ENCODE peak calls at places on chromosomes 7 and 10, in ten cellular contexts. C is activated CD8-positive, alpha-beta memory T cell treated with anti-CD3 and anti-CD28 coated beads, Interleukin-2, amount 50 U/mL, for 48 hours; X is H54; O is MM.1S; M is occipital lobe; P is heart right ventricle; Z is heart left ventricle; N is uterus; W is HEK293T; V is NCI-H345. L is an unnamed sample.
A peak's percentile ranks its signal among the peaks of the same experiment; 100 is the strongest.

GRCh38 chr7:142833174-142834027 is 21.5 kb upstream of the EPHB6 start:
- DNase-seq in O (no peak), N (no peak), V (no peak), P (no peak), C (no peak), X (no peak), M (no peak), Z (no peak), W (no peak), L (no peak)

GRCh38 chr10:7408494-7409044 is 2.3 kb downstream of the SFMBT2 start:
- DNase-seq in M (peak; percentile 28), O (peak; percentile 31), P (peak; percentile 66), Z (peak; percentile 86), W (peak; percentile 60), X (no peak), V (no peak), N (peak; percentile 72), C (peak; percentile 77), L (peak; percentile 73)

GRCh38 chr10:111976557-111976956 is 207.0 kb downstream of the GPAM start:
- DNase-seq in Z (no peak), M (no peak), P (no peak), C (no peak), O (no peak), X (no peak), N (no peak), W (no peak), V (no peak), L (no peak)

GRCh38 chr10:114645729-114646128 is 12.3 kb downstream of the ABLIM1 start:
- DNase-seq in X (no peak), M (no peak), N (no peak), V (no peak), O (no peak), W (no peak), Z (no peak), C (no peak), P (no peak), L (no peak)

GRCh38 chr7:77339726-77340125 is 76.4 kb downstream of the GSAP start:
- DNase-seq in O (no peak), X (no peak), M (no peak), P (no peak), V (no peak), C (no peak), W (no peak), Z (no peak), N (no peak), L (no peak)

GRCh38 chr10:116879817-116880216 is 30.5 kb downstream of the ENO4 start:
- DNase-seq in C (no peak), N (no peak), V (peak; percentile 23), W (no peak), M (no peak), P (no peak), X (no peak), O (no peak), Z (no peak), L (no peak)

GRCh38 chr10:1255166-1255565 is 199.0 kb downstream of the WDR37 start:
- DNase-seq in W (no peak), M (no peak), N (no peak), V (no peak), Z (no peak), O (no peak), X (peak; percentile 7), P (no peak), C (no peak), L (no peak)

GRCh38 chr7:30771859-30772429 is 727 bp downstream of the MINDY4 start:
- DNase-seq in O (peak; percentile 12), C (peak; percentile 60), X (no peak), V (peak; percentile 12), M (no peak), P (no peak), W (peak; percentile 25), N (no peak), Z (no peak), L (peak; percentile 50)

GRCh38 chr7:44143606-44144250 is 2.6 kb upstream of the MYL7 start:
- DNase-seq in X (no peak), N (peak; percentile 6), P (no peak), C (no peak), M (no peak), Z (no peak), V (no peak), W (no peak), O (no peak), L (no peak)

GRCh38 chr10:21317902-21318301 is 207.6 kb downstream of the SKIDA1 start:
- DNase-seq in M (no peak), V (no peak), P (no peak), W (no peak), O (no peak), X (no peak), Z (no peak), N (no peak), C (no peak), L (no peak)

GRCh38 chr10:104762793-104763192 is 121.7 kb downstream of the SORCS3 start:
- DNase-seq in M (no peak), O (no peak), W (no peak), N (no peak), C (no peak), X (no peak), V (no peak), Z (no peak), P (no peak), L (peak; percentile 15)

GRCh38 chr7:87866089-87866488 is 10.1 kb downstream of the SLC25A40 start:
- DNase-seq in Z (no peak), V (no peak), C (no peak), M (no peak), N (no peak), X (no peak), P (no peak), W (no peak), O (no peak), L (no peak)

GRCh38 chr7:80781561-80781979 is 137.3 kb downstream of the SEMA3C start:
- DNase-seq in W (no peak), N (peak; percentile 33), O (no peak), P (peak; percentile 42), V (no peak), C (no peak), X (peak; percentile 13), Z (no peak), M (peak; percentile 18), L (no peak)

GRCh38 chr10:110792476-110792875 is 79.3 kb upstream of the PDCD4 start:
- DNase-seq in N (no peak), M (no peak), X (no peak), O (no peak), P (no peak), C (no peak), V (no peak), Z (no peak), W (no peak), L (no peak)

GRCh38 chr10:13348216-13349017 is at the start of gene SEPHS1:
- DNase-seq in C (peak; percentile 88), X (peak; percentile 72), W (peak; percentile 78), Z (peak; percentile 85), V (peak; percentile 74), P (peak; percentile 68), N (peak; percentile 65), M (peak; percentile 50), O (peak; percentile 85), L (peak; percentile 94)

L was measured in Karpas-422.